ENCODE peak calls at places on chromosomes 5 and 9, in six cellular contexts. E is uterus; Y is kidney epithelial cell; C is CD8-positive, alpha-beta memory T cell; K is upper lobe of right lung; R is HAP-1. W is an unnamed sample. For H3K36me3, the result is how much of the 10 kb centered on the place peaks cover.

GRCh38 chr9:116491659-116492058 is 195.4 kb upstream of the TRIM32 start:
- DNase-seq in E (no peak), Y (no peak), C (no peak), K (no peak), R (no peak), W (no peak)

GRCh38 chr5:115170128-115170923 is 618 bp upstream of the TRIM36 start:
- DNase-seq in E (no peak), Y (no peak), C (no peak), K (no peak), R (no peak), W (no peak)

GRCh38 chr9:129469188-129469987 is 151.5 kb downstream of the C9orf50 start:
- DNase-seq in E (no peak), Y (no peak), C (no peak), K (no peak), R (no peak), W (no peak)

GRCh38 chr9:13110766-13111400 is 168.6 kb downstream of the MPDZ start:
- DNase-seq in E (peak), Y (no peak), C (no peak), K (no peak), R (no peak), W (no peak)

GRCh38 chr5:52945040-52945439 is 44.1 kb upstream of the ITGA2 start:
- DNase-seq in E (no peak), Y (no peak), C (no peak), K (no peak), R (no peak), W (no peak)

GRCh38 chr9:24625097-24625496 is 79.4 kb upstream of the IZUMO3 start:
- DNase-seq in E (no peak), Y (no peak), C (no peak), K (no peak), R (no peak), W (no peak)

GRCh38 chr5:146817973-146818372 is 60.6 kb downstream of the PPP2R2B start:
- DNase-seq in E (no peak), Y (no peak), C (no peak), K (no peak), R (no peak), W (no peak)

GRCh38 chr5:83662558-83662957 is 58.1 kb downstream of the HAPLN1 start:
- DNase-seq in E (no peak), Y (no peak), C (no peak), K (no peak), R (no peak), W (no peak)

GRCh38 chr9:72044095-72044494 is 16.3 kb downstream of the C9orf57 start:
- DNase-seq in E (no peak), Y (no peak), C (no peak), K (no peak), R (no peak), W (no peak)

GRCh38 chr5:133977161-133977787 is 8.8 kb upstream of the C5orf15 start:
- DNase-seq in E (no peak), Y (no peak), C (no peak), K (no peak), R (no peak), W (no peak)
- H3K36me3 ChIP-seq in E (under half), Y (under half), C (under half), K (half or more), R (half or more), W (under half)

GRCh38 chr5:157387683-157388093 is 72.3 kb upstream of the NIPAL4 start:
- DNase-seq in E (peak), Y (peak), C (no peak), K (no peak), R (no peak), W (no peak)
- H3K36me3 ChIP-seq in E (under half), Y (under half), C (half or more), K (under half), R (under half), W (half or more)

DNA sequence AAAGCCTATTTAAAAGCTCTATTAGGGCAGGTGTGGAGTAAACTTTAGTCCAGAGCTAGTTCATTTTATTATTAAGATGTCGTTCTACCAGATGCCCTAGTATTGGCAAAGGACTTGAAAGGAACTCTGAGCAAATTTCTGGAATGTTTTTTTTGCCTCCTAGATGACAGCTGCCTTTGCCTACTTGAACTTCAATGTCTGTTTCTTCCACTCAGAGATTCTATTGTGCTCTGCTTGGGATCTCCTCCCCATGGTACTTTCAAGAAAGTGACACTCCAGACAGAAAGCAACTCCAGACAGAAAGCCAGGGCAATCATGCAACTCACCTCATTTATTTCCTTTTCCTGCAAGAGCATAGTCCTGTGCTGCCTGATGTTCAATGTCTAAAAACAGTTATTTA is 39.9 kb upstream of the MAMDC2 start:
- DNase-seq in E (no peak), Y (no peak), C (no peak), K (no peak), R (no peak), W (no peak)
- H3K36me3 ChIP-seq in E (under half), Y (under half), C (under half), K (under half), R (under half), W (under half)

GRCh38 chr9:127508901-127509260 is 57.6 kb downstream of the LRSAM1 start:
- DNase-seq in E (no peak), Y (no peak), C (no peak), K (peak), R (no peak), W (no peak)
- H3K36me3 ChIP-seq in E (under half), Y (under half), C (under half), K (half or more), R (under half), W (under half)

GRCh38 chr5:1820926-1821325 is 19.7 kb downstream of the NDUFS6 start:
- DNase-seq in E (no peak), Y (no peak), C (no peak), K (no peak), R (no peak), W (no peak)

GRCh38 chr5:1821862-1822261 is 20.7 kb downstream of the NDUFS6 start:
- DNase-seq in E (no peak), Y (no peak), C (no peak), K (no peak), R (no peak), W (no peak)

GRCh38 chr5:1824903-1825841 is 24.0 kb downstream of the NDUFS6 start:
- DNase-seq in E (no peak), Y (no peak), C (no peak), K (no peak), R (no peak), W (no peak)

GRCh38 chr5:1824109-1824821 is 23.1 kb downstream of the NDUFS6 start:
- DNase-seq in E (no peak), Y (no peak), C (no peak), K (no peak), R (no peak), W (no peak)

GRCh38 chr5:1823381-1824034 is 22.3 kb downstream of the NDUFS6 start:
- DNase-seq in E (no peak), Y (no peak), C (no peak), K (no peak), R (no peak), W (no peak)
- H3K36me3 ChIP-seq in E (under half), Y (under half), C (under half), K (under half), R (under half), W (under half)

GRCh38 chr5:72296251-72296650 is 23.8 kb downstream of the MRPS27 start:
- DNase-seq in E (no peak), Y (no peak), C (no peak), K (no peak), R (peak), W (no peak)
- H3K36me3 ChIP-seq in E (under half), Y (under half), C (under half), K (under half), R (under half), W (under half)

DNA sequence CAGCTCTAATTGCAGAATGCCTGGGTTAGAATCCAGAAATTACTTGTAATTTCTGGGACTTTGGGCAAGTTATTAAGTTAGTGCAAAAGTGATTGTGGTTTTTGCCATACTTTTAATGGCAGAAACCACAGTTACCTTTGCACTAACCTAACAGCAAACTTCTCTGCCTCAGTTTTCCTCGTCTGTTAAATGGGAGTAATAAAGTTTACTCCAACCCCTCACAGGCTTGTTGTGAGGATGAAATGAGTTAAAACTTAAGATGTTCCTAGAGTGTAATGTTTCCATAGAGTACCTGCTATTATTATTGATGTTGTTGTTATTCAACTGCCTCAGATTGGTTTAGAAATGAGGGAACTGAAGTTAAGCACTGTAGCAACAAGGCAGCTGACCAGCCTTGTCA is 66.7 kb upstream of the TTC23L start:
- DNase-seq in E (no peak), Y (no peak), C (no peak), K (no peak), R (no peak), W (no peak)
- H3K36me3 ChIP-seq in E (under half), Y (under half), C (under half), K (under half), R (under half), W (under half)

GRCh38 chr5:175517824-175518450 is 39.6 kb downstream of the SFXN1 start:
- DNase-seq in E (no peak), Y (peak), C (peak), K (no peak), R (no peak), W (no peak)

GRCh38 chr5:175516933-175517823 is 38.8 kb downstream of the SFXN1 start:
- DNase-seq in E (no peak), Y (no peak), C (no peak), K (no peak), R (no peak), W (no peak)

GRCh38 chr5:175520321-175520720 is 42.0 kb downstream of the SFXN1 start:
- DNase-seq in E (no peak), Y (no peak), C (no peak), K (no peak), R (no peak), W (no peak)

GRCh38 chr5:175520873-175521272 is 42.5 kb downstream of the SFXN1 start:
- DNase-seq in E (no peak), Y (no peak), C (no peak), K (no peak), R (no peak), W (no peak)

GRCh38 chr5:175519006-175519405 is 40.6 kb downstream of the SFXN1 start:
- DNase-seq in E (no peak), Y (no peak), C (no peak), K (no peak), R (no peak), W (no peak)
- H3K36me3 ChIP-seq in E (under half), Y (under half), C (under half), K (half or more), R (half or more), W (under half)